ENCODE peak calls at places on chromosomes 16 and 17, in eight cellular contexts. One of them, this sample, is unnamed.

GRCh38 chr17:14875557-14876412 is 389.3 kb downstream of the PMP22 start:
- DNase-seq in PC-3: no peak
- DNase-seq in prostate gland: no peak
- DNase-seq in A549: no peak
- DNase-seq in pancreas: peak; percentile 68
- DNase-seq in thoracic aorta: no peak
- DNase-seq in BE2C: no peak
- DNase-seq in IMR-90: no peak
- DNase-seq in this sample: no peak

GRCh38 chr16:48971571-48972071 is 310.0 kb downstream of the CBLN1 start:
- DNase-seq in PC-3: peak; percentile 69
- DNase-seq in prostate gland: no peak
- DNase-seq in A549: no peak
- DNase-seq in pancreas: no peak
- DNase-seq in thoracic aorta: no peak
- DNase-seq in BE2C: no peak
- DNase-seq in IMR-90: no peak
- DNase-seq in this sample: no peak

GRCh38 chr17:72726936-72727335 is 365.6 kb downstream of the SLC39A11 start:
- DNase-seq in PC-3: peak; percentile 69
- DNase-seq in prostate gland: no peak
- DNase-seq in A549: no peak
- DNase-seq in pancreas: no peak
- DNase-seq in thoracic aorta: no peak
- DNase-seq in BE2C: no peak
- DNase-seq in IMR-90: peak; percentile 77
- DNase-seq in this sample: no peak

GRCh38 chr17:38608648-38609047 is 2.9 kb upstream of the SRCIN1 start:
- DNase-seq in PC-3: peak; percentile 43
- DNase-seq in prostate gland: peak; percentile 65
- DNase-seq in A549: no peak
- DNase-seq in pancreas: no peak
- DNase-seq in thoracic aorta: no peak
- DNase-seq in BE2C: no peak
- DNase-seq in IMR-90: no peak
- DNase-seq in this sample: no peak

GRCh38 chr17:73850426-73850825 is 206.2 kb upstream of the SDK2 start:
- DNase-seq in PC-3: no peak
- DNase-seq in prostate gland: no peak
- DNase-seq in A549: no peak
- DNase-seq in pancreas: no peak
- DNase-seq in thoracic aorta: no peak
- DNase-seq in BE2C: no peak
- DNase-seq in IMR-90: no peak
- DNase-seq in this sample: no peak

GRCh38 chr16:66473654-66474519 is 46.8 kb downstream of the BEAN1 start:
- DNase-seq in PC-3: peak; percentile 70
- DNase-seq in prostate gland: no peak
- DNase-seq in A549: no peak
- DNase-seq in pancreas: no peak
- DNase-seq in thoracic aorta: no peak
- DNase-seq in BE2C: no peak
- DNase-seq in IMR-90: no peak
- DNase-seq in this sample: no peak

GRCh38 chr17:19470529-19471261 is 59.7 kb downstream of the RNF112 start:
- DNase-seq in PC-3: no peak
- DNase-seq in prostate gland: peak; percentile 14
- DNase-seq in A549: no peak
- DNase-seq in pancreas: peak; percentile 39
- DNase-seq in thoracic aorta: peak; percentile 26
- DNase-seq in BE2C: no peak
- DNase-seq in IMR-90: peak; percentile 56
- DNase-seq in this sample: no peak

GRCh38 chr16:68972720-68973119 is 129.4 kb downstream of the TANGO6 start:
- DNase-seq in PC-3: peak; percentile 51
- DNase-seq in prostate gland: no peak
- DNase-seq in A549: peak; percentile 45
- DNase-seq in pancreas: no peak
- DNase-seq in thoracic aorta: no peak
- DNase-seq in BE2C: peak; percentile 33
- DNase-seq in IMR-90: peak; percentile 70
- DNase-seq in this sample: peak; percentile 55

GRCh38 chr16:88453621-88454314 is 688 bp downstream of the ZFPM1 start:
- DNase-seq in PC-3: no peak
- DNase-seq in prostate gland: no peak
- DNase-seq in A549: no peak
- DNase-seq in pancreas: no peak
- DNase-seq in thoracic aorta: no peak
- DNase-seq in BE2C: no peak
- DNase-seq in IMR-90: no peak
- DNase-seq in this sample: no peak

GRCh38 chr17:21425736-21426135 is 49.6 kb downstream of the KCNJ12 start:
- DNase-seq in PC-3: no peak
- DNase-seq in prostate gland: no peak
- DNase-seq in A549: no peak
- DNase-seq in pancreas: no peak
- DNase-seq in thoracic aorta: no peak
- DNase-seq in BE2C: no peak
- DNase-seq in IMR-90: peak; percentile 38
- DNase-seq in this sample: no peak

GRCh38 chr17:56009795-56010715 is 143.2 kb upstream of the ANKFN1 start:
- DNase-seq in PC-3: no peak
- DNase-seq in prostate gland: no peak
- DNase-seq in A549: no peak
- DNase-seq in pancreas: no peak
- DNase-seq in thoracic aorta: no peak
- DNase-seq in BE2C: no peak
- DNase-seq in IMR-90: peak; percentile 9
- DNase-seq in this sample: no peak

GRCh38 chr17:48244121-48244711 is 136.7 kb downstream of the SNX11 start:
- DNase-seq in PC-3: peak; percentile 98
- DNase-seq in prostate gland: no peak
- DNase-seq in A549: peak; percentile 38
- DNase-seq in pancreas: no peak
- DNase-seq in thoracic aorta: no peak
- DNase-seq in BE2C: no peak
- DNase-seq in IMR-90: peak; percentile 29
- DNase-seq in this sample: peak; percentile 36

GRCh38 chr16:85338989-85339388 is 226.7 kb upstream of the CIBAR2 start:
- DNase-seq in PC-3: no peak
- DNase-seq in prostate gland: no peak
- DNase-seq in A549: no peak
- DNase-seq in pancreas: no peak
- DNase-seq in thoracic aorta: no peak
- DNase-seq in BE2C: no peak
- DNase-seq in IMR-90: no peak
- DNase-seq in this sample: no peak

GRCh38 chr17:17042851-17043667 is 802 bp downstream of the MPRIP start:
- DNase-seq in PC-3: peak; percentile 58
- DNase-seq in prostate gland: no peak
- DNase-seq in A549: no peak
- DNase-seq in pancreas: peak; percentile 46
- DNase-seq in thoracic aorta: no peak
- DNase-seq in BE2C: no peak
- DNase-seq in IMR-90: peak; percentile 66
- DNase-seq in this sample: peak; percentile 15

GRCh38 chr16:10405386-10405939 is 19.6 kb downstream of the ATF7IP2 start:
- DNase-seq in PC-3: no peak
- DNase-seq in prostate gland: no peak
- DNase-seq in A549: no peak
- DNase-seq in pancreas: peak; percentile 38
- DNase-seq in thoracic aorta: no peak
- DNase-seq in BE2C: no peak
- DNase-seq in IMR-90: peak; percentile 10
- DNase-seq in this sample: peak; percentile 13

GRCh38 chr17:44044092-44044491 is 22.4 kb downstream of the LSM12 start:
- DNase-seq in PC-3: peak; percentile 62
- DNase-seq in prostate gland: no peak
- DNase-seq in A549: no peak
- DNase-seq in pancreas: no peak
- DNase-seq in thoracic aorta: no peak
- DNase-seq in BE2C: no peak
- DNase-seq in IMR-90: peak; percentile 65
- DNase-seq in this sample: no peak

GRCh38 chr16:67339453-67339852 is 12.8 kb downstream of the LRRC36 start:
- DNase-seq in PC-3: peak; percentile 31
- DNase-seq in prostate gland: no peak
- DNase-seq in A549: no peak
- DNase-seq in pancreas: no peak
- DNase-seq in thoracic aorta: no peak
- DNase-seq in BE2C: no peak
- DNase-seq in IMR-90: peak; percentile 60
- DNase-seq in this sample: peak; percentile 24

DNA sequence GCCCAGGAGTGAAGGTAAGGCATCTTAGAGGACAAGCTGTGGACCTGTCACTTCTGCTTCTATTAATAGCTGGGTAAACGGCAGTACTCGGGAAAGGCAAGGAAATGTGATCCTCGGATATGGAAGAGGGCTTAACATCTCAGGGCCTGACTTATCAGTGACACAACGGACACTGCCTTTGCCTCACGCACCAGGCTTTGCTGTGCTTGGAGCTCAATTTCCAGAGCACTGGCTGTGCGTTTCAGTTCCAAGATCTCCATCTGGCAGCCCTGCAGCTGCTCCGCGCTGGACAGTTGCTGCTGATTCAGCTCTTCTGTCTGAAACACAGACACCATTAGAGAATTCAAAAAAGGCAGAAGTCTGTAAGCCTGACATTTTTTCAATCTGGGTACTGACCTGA is 3.5 kb downstream of the KRT40 start:
- DNase-seq in PC-3: no peak
- DNase-seq in prostate gland: no peak
- DNase-seq in A549: no peak
- DNase-seq in pancreas: no peak
- DNase-seq in thoracic aorta: no peak
- DNase-seq in BE2C: no peak
- DNase-seq in IMR-90: peak; percentile 63
- DNase-seq in this sample: peak; percentile 12
- H3K4me3 ChIP-seq in PC-3: no peak overlapping the region
- H3K4me3 ChIP-seq in prostate gland: no peak overlapping the region
- H3K4me3 ChIP-seq in A549: no peak overlapping the region
- H3K4me3 ChIP-seq in pancreas: no peak overlapping the region
- H3K4me3 ChIP-seq in thoracic aorta: no peak overlapping the region
- H3K4me3 ChIP-seq in BE2C: no peak overlapping the region
- H3K4me3 ChIP-seq in IMR-90: no peak overlapping the region
- H3K4me3 ChIP-seq in this sample: no peak overlapping the region

GRCh38 chr16:80337786-80338185 is 203.0 kb upstream of the DYNLRB2 start:
- DNase-seq in PC-3: no peak
- DNase-seq in prostate gland: no peak
- DNase-seq in A549: no peak
- DNase-seq in pancreas: no peak
- DNase-seq in thoracic aorta: no peak
- DNase-seq in BE2C: no peak
- DNase-seq in IMR-90: no peak
- DNase-seq in this sample: no peak

GRCh38 chr16:80347002-80347401 is 193.8 kb upstream of the DYNLRB2 start:
- DNase-seq in PC-3: no peak
- DNase-seq in prostate gland: no peak
- DNase-seq in A549: no peak
- DNase-seq in pancreas: no peak
- DNase-seq in thoracic aorta: no peak
- DNase-seq in BE2C: no peak
- DNase-seq in IMR-90: no peak
- DNase-seq in this sample: no peak

GRCh38 chr16:80344570-80344969 is 196.2 kb upstream of the DYNLRB2 start:
- DNase-seq in PC-3: no peak
- DNase-seq in prostate gland: no peak
- DNase-seq in A549: no peak
- DNase-seq in pancreas: no peak
- DNase-seq in thoracic aorta: no peak
- DNase-seq in BE2C: no peak
- DNase-seq in IMR-90: no peak
- DNase-seq in this sample: no peak

GRCh38 chr16:80346160-80346632 is 194.6 kb upstream of the DYNLRB2 start:
- DNase-seq in PC-3: no peak
- DNase-seq in prostate gland: no peak
- DNase-seq in A549: no peak
- DNase-seq in pancreas: no peak
- DNase-seq in thoracic aorta: no peak
- DNase-seq in BE2C: no peak
- DNase-seq in IMR-90: no peak
- DNase-seq in this sample: peak; percentile 24

GRCh38 chr16:80341242-80341641 is 199.6 kb upstream of the DYNLRB2 start:
- DNase-seq in PC-3: no peak
- DNase-seq in prostate gland: no peak
- DNase-seq in A549: no peak
- DNase-seq in pancreas: no peak
- DNase-seq in thoracic aorta: no peak
- DNase-seq in BE2C: no peak
- DNase-seq in IMR-90: no peak
- DNase-seq in this sample: no peak
- TF ChIP-seq CTCF in PC-3: no peak
- TF ChIP-seq CTCF in prostate gland: no peak
- TF ChIP-seq CTCF in A549: no peak
- TF ChIP-seq CTCF in pancreas: no peak
- TF ChIP-seq CTCF in thoracic aorta: no peak
- TF ChIP-seq CTCF in BE2C: no peak
- TF ChIP-seq CTCF in IMR-90: no peak
- TF ChIP-seq CTCF in this sample: no peak

GRCh38 chr17:1091190-1091534 is 88.6 kb downstream of the ABR start:
- DNase-seq in PC-3: no peak
- DNase-seq in prostate gland: no peak
- DNase-seq in A549: no peak
- DNase-seq in pancreas: no peak
- DNase-seq in thoracic aorta: no peak
- DNase-seq in BE2C: no peak
- DNase-seq in IMR-90: no peak
- DNase-seq in this sample: no peak
- H3K4me3 ChIP-seq in PC-3: no peak overlapping the region
- H3K4me3 ChIP-seq in prostate gland: peak overlapping the region; percentile 10
- H3K4me3 ChIP-seq in A549: no peak overlapping the region
- H3K4me3 ChIP-seq in pancreas: no peak overlapping the region
- H3K4me3 ChIP-seq in thoracic aorta: no peak overlapping the region
- H3K4me3 ChIP-seq in BE2C: no peak overlapping the region
- H3K4me3 ChIP-seq in IMR-90: no peak overlapping the region
- H3K4me3 ChIP-seq in this sample: no peak overlapping the region

GRCh38 chr16:3727806-3728381 is 10.6 kb upstream of the TRAP1 start:
- DNase-seq in PC-3: no peak
- DNase-seq in prostate gland: no peak
- DNase-seq in A549: no peak
- DNase-seq in pancreas: no peak
- DNase-seq in thoracic aorta: no peak
- DNase-seq in BE2C: no peak
- DNase-seq in IMR-90: no peak
- DNase-seq in this sample: no peak

GRCh38 chr16:3728424-3729160 is 11.3 kb upstream of the TRAP1 start:
- DNase-seq in PC-3: no peak
- DNase-seq in prostate gland: no peak
- DNase-seq in A549: no peak
- DNase-seq in pancreas: no peak
- DNase-seq in thoracic aorta: no peak
- DNase-seq in BE2C: no peak
- DNase-seq in IMR-90: no peak
- DNase-seq in this sample: no peak

GRCh38 chr16:3726021-3726687 is 8.8 kb upstream of the TRAP1 start:
- DNase-seq in PC-3: no peak
- DNase-seq in prostate gland: no peak
- DNase-seq in A549: no peak
- DNase-seq in pancreas: no peak
- DNase-seq in thoracic aorta: no peak
- DNase-seq in BE2C: no peak
- DNase-seq in IMR-90: no peak
- DNase-seq in this sample: no peak

GRCh38 chr16:3722508-3722907 is 5.2 kb upstream of the TRAP1 start:
- DNase-seq in PC-3: no peak
- DNase-seq in prostate gland: no peak
- DNase-seq in A549: no peak
- DNase-seq in pancreas: no peak
- DNase-seq in thoracic aorta: no peak
- DNase-seq in BE2C: no peak
- DNase-seq in IMR-90: no peak
- DNase-seq in this sample: no peak

GRCh38 chr16:3725291-3725690 is 8.0 kb upstream of the TRAP1 start:
- DNase-seq in PC-3: no peak
- DNase-seq in prostate gland: no peak
- DNase-seq in A549: no peak
- DNase-seq in pancreas: no peak
- DNase-seq in thoracic aorta: no peak
- DNase-seq in BE2C: no peak
- DNase-seq in IMR-90: no peak
- DNase-seq in this sample: no peak
- TF ChIP-seq CTCF in PC-3: no peak
- TF ChIP-seq CTCF in prostate gland: no peak
- TF ChIP-seq CTCF in A549: no peak
- TF ChIP-seq CTCF in pancreas: no peak
- TF ChIP-seq CTCF in thoracic aorta: no peak
- TF ChIP-seq CTCF in BE2C: no peak
- TF ChIP-seq CTCF in IMR-90: no peak
- TF ChIP-seq CTCF in this sample: no peak